ENCODE peak calls at places on chromosomes 7 and 10, in five cellular contexts. O, E, I, P and W are unnamed samples.
A peak's percentile ranks its signal among the peaks of the same experiment; 100 is the strongest.

GRCh38 chr7:45082031-45082830 is 6.5 kb downstream of the NACAD start:
- DNase-seq in O (no peak), E (no peak), I (no peak), P (no peak), W (no peak)

GRCh38 chr7:113370910-113371309 is 252.6 kb upstream of the SMIM30 start:
- DNase-seq in O (no peak), E (no peak), I (no peak), P (no peak), W (no peak)

GRCh38 chr7:34497153-34497777 is 160.8 kb upstream of the NPSR1 start:
- DNase-seq in O (no peak), E (peak; percentile 15), I (peak; percentile 8), P (peak; percentile 48), W (no peak)

GRCh38 chr7:143073556-143073955 is 21.4 kb downstream of the OR6V1 start:
- DNase-seq in O (no peak), E (no peak), I (no peak), P (no peak), W (no peak)

GRCh38 chr10:24929056-24929544 is 23.3 kb downstream of the PRTFDC1 start:
- DNase-seq in O (no peak), E (no peak), I (no peak), P (no peak), W (no peak)

GRCh38 chr10:67306588-67307205 is 380.9 kb downstream of the LRRTM3 start:
- DNase-seq in O (peak; percentile 12), E (peak; percentile 21), I (peak; percentile 24), P (peak; percentile 82), W (no peak)

GRCh38 chr10:108327706-108328105 is 1163.2 kb upstream of the SORCS1 start:
- DNase-seq in O (peak; percentile 4), E (no peak), I (no peak), P (no peak), W (no peak)

GRCh38 chr10:100377830-100378229 is 30.8 kb downstream of the SCD start:
- DNase-seq in O (no peak), E (no peak), I (no peak), P (no peak), W (no peak)

GRCh38 chr10:17075510-17075909 is 54.1 kb downstream of the CUBN start:
- DNase-seq in O (peak; percentile 87), E (no peak), I (no peak), P (no peak), W (no peak)

GRCh38 chr10:60456053-60456452 is 66.4 kb upstream of the ANK3 start:
- DNase-seq in O (no peak), E (no peak), I (no peak), P (peak; percentile 77), W (no peak)

GRCh38 chr10:905503-905902 is 26.0 kb downstream of the LARP4B start:
- DNase-seq in O (no peak), E (peak; percentile 28), I (no peak), P (no peak), W (no peak)

GRCh38 chr7:95601324-95601723 is 5.0 kb upstream of the PDK4 start:
- DNase-seq in O (no peak), E (no peak), I (no peak), P (no peak), W (no peak)

GRCh38 chr7:104208421-104208780 is 588 bp upstream of the ORC5 start:
- DNase-seq in O (no peak), E (no peak), I (no peak), P (no peak), W (no peak)

GRCh38 chr7:73799282-73800141 is 29.4 kb upstream of the CLDN3 start:
- DNase-seq in O (no peak), E (no peak), I (peak; percentile 78), P (no peak), W (no peak)

GRCh38 chr7:158863611-158864506 is 7.5 kb downstream of the DYNC2I1 start:
- DNase-seq in O (no peak), E (peak; percentile 94), I (peak; percentile 31), P (peak; percentile 70), W (peak; percentile 80)
- TF ChIP-seq POLR2AphosphoS5 in O (peak; percentile 47), E (peak; percentile 58), I (peak; percentile 56), P (no peak), W (no peak)

GRCh38 chr7:153529100-153529499 is 523.1 kb upstream of the DPP6 start:
- DNase-seq in O (no peak), E (no peak), I (no peak), P (no peak), W (no peak)

GRCh38 chr7:153530441-153530840 is 521.8 kb upstream of the DPP6 start:
- DNase-seq in O (no peak), E (no peak), I (no peak), P (no peak), W (no peak)

GRCh38 chr7:153532321-153532720 is 519.9 kb upstream of the DPP6 start:
- DNase-seq in O (no peak), E (no peak), I (no peak), P (no peak), W (no peak)

GRCh38 chr7:153524070-153524601 is 528.1 kb upstream of the DPP6 start:
- DNase-seq in O (no peak), E (no peak), I (no peak), P (no peak), W (peak; percentile 38)

DNA sequence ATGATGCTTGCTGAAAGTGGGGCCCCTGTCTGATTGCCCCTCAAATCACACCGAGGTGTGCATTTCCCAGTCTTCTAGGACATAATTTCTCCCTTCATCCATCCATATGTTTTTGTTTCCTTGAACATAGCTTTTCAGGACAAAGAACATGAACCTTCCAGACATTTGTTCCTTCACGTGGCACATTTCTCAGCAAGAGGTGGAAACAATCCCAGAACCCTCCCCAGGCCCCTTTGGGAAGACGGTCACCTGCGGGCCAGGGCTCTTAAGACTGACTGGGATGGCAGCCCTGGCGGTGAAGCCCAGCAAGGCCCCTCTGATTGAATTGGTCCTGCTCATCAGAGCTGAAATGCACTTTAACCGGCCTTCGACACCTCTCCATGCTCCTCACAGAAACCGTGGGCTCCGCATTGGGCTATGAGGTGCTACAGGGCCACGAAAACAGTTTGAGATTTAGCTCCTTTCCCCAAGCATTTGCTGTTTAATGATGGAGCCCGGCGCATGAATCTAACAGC is 522.5 kb upstream of the DPP6 start:
- DNase-seq in O (no peak), E (no peak), I (no peak), P (no peak), W (no peak)
- H3K4me1 ChIP-seq in O (no peaks in the 10 kb centered on the region), E (no peaks in the 10 kb centered on the region), I (no peaks in the 10 kb centered on the region), P (no peaks in the 10 kb centered on the region), W (no peaks in the 10 kb centered on the region)

GRCh38 chr7:30916767-30917166 is 5.1 kb downstream of the AQP1 start:
- DNase-seq in O (no peak), E (no peak), I (no peak), P (no peak), W (no peak)
- H3K4me3 ChIP-seq in O (no peak overlapping the region), E (no peak overlapping the region), I (no peak overlapping the region), P (no peak overlapping the region), W (no peak overlapping the region)

GRCh38 chr7:148704966-148705365 is 6.3 kb downstream of the CUL1 start:
- DNase-seq in O (no peak), E (no peak), I (no peak), P (no peak), W (no peak)
- TF ChIP-seq POLR2AphosphoS5 in O (no peak), E (no peak), I (no peak), P (no peak), W (no peak)

GRCh38 chr10:72041491-72041890 is 46.9 kb downstream of the SPOCK2 start:
- DNase-seq in O (no peak), E (no peak), I (no peak), P (no peak), W (no peak)
- H3K4me1 ChIP-seq in O (peaks cover 22% of the 10 kb centered on the region), E (peaks cover 7% of the 10 kb centered on the region), I (peaks cover 13% of the 10 kb centered on the region), P (no peaks in the 10 kb centered on the region), W (no peaks in the 10 kb centered on the region)

GRCh38 chr7:154906201-154906600 is 96.7 kb downstream of the PAXIP1 start:
- DNase-seq in O (no peak), E (no peak), I (no peak), P (no peak), W (no peak)

GRCh38 chr7:154906736-154907355 is 96.1 kb downstream of the PAXIP1 start:
- DNase-seq in O (no peak), E (no peak), I (no peak), P (no peak), W (no peak)

GRCh38 chr7:154909241-154910105 is 93.5 kb downstream of the PAXIP1 start:
- DNase-seq in O (no peak), E (no peak), I (no peak), P (no peak), W (no peak)

GRCh38 chr7:154910125-154910524 is 92.8 kb downstream of the PAXIP1 start:
- DNase-seq in O (no peak), E (no peak), I (no peak), P (no peak), W (no peak)

DNA sequence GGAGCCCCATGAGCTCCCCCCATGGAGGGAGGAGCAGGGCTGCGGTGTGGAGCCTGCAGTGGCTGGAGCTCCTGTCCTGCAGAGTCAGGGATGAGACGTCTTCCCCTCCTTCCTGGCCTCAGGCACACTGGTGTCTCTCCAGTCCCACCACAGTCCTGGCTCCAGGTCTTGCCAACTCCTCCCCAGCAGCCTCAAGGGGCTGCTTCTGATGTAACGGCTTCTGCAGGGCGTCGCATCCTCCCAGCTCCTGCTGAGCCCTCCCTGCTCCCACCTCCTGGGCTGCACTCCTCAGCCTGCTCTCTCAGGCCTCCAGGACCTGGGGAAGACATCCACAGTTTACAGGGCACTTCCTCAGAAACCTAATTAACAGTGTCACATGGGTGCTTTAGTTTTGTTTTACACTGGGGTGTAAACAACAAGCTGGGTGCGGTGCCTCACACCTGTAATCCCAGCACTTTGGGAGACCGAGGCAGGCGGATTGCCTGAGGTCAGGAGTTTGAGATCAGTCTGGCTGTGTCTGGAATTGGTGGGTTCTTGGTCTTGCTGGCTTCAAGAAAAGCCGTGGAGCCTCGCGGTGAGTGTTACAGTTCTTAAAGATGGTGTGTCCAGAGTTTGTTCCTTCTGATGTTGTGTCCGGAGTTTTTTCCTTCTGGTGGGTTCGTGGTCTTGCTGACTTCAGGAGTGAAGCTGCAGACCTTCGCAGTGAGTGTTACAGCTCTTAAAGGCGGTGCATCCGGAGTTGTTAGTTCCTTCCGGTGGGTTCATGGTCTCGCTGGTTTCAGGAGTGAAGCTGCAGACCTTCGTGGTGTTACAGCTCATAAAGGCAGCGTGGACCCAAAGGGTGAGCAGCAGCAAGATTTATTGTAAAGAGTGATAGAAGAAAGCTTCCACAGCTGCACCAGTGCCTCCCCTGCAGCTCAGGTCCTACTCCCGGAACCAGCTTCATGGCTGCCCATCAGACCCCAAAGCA is 95.0 kb downstream of the PAXIP1 start:
- DNase-seq in O (no peak), E (no peak), I (no peak), P (no peak), W (no peak)
- H3K4me3 ChIP-seq in O (no peak overlapping the region), E (no peak overlapping the region), I (no peak overlapping the region), P (no peak overlapping the region), W (no peak overlapping the region)